ENCODE peak calls at places on chromosomes 6 and 20, in four cellular contexts. One of them, this sample, is unnamed.

GRCh38 chr6:54467384-54467783 is 159.1 kb downstream of the TINAG start:
- DNase-seq in A673: no peak
- DNase-seq in ovary: no peak
- DNase-seq in iPS DF 6.9: no peak
- DNase-seq in this sample: no peak

GRCh38 chr6:159074120-159074684 is 29.4 kb upstream of the TAGAP start:
- DNase-seq in A673: peak; percentile 44
- DNase-seq in iPS DF 6.9: no peak
- DNase-seq in ovary: no peak
- DNase-seq in this sample: no peak

GRCh38 chr6:144528605-144529425 is 243.7 kb downstream of the UTRN start:
- DNase-seq in iPS DF 6.9: no peak
- DNase-seq in ovary: no peak
- DNase-seq in A673: peak; percentile 35
- DNase-seq in this sample: no peak

GRCh38 chr20:371755-372542 is 8.6 kb upstream of the TRIB3 start:
- DNase-seq in iPS DF 6.9: no peak
- DNase-seq in ovary: no peak
- DNase-seq in A673: peak; percentile 85
- DNase-seq in this sample: peak; percentile 72

GRCh38 chr6:133352046-133352445 is 110.9 kb downstream of the EYA4 start:
- DNase-seq in A673: no peak
- DNase-seq in iPS DF 6.9: no peak
- DNase-seq in ovary: no peak
- DNase-seq in this sample: no peak

GRCh38 chr6:70133246-70133645 is 169.6 kb downstream of the COL9A1 start:
- DNase-seq in ovary: no peak
- DNase-seq in A673: no peak
- DNase-seq in iPS DF 6.9: no peak
- DNase-seq in this sample: no peak

GRCh38 chr6:127550403-127550802 is 26.6 kb upstream of the C6orf58 start:
- DNase-seq in A673: peak; percentile 37
- DNase-seq in ovary: no peak
- DNase-seq in iPS DF 6.9: no peak
- DNase-seq in this sample: no peak

GRCh38 chr6:3438190-3439167 is 18.4 kb downstream of the SLC22A23 start:
- DNase-seq in ovary: no peak
- DNase-seq in A673: peak; percentile 81
- DNase-seq in iPS DF 6.9: no peak
- DNase-seq in this sample: no peak

GRCh38 chr20:37161830-37162549 is 17.1 kb upstream of the RPN2 start:
- DNase-seq in iPS DF 6.9: no peak
- DNase-seq in A673: no peak
- DNase-seq in ovary: no peak
- DNase-seq in this sample: no peak

GRCh38 chr6:137020771-137021170 is 24.0 kb downstream of the IL20RA start:
- DNase-seq in ovary: no peak
- DNase-seq in A673: no peak
- DNase-seq in iPS DF 6.9: no peak
- DNase-seq in this sample: no peak

GRCh38 chr6:168035098-168035660 is 37.7 kb downstream of the KIF25 start:
- DNase-seq in ovary: peak; percentile 82
- DNase-seq in iPS DF 6.9: no peak
- DNase-seq in A673: peak; percentile 91
- DNase-seq in this sample: peak; percentile 86

GRCh38 chr6:98695076-98695816 is 139.1 kb upstream of the POU3F2 start:
- DNase-seq in iPS DF 6.9: no peak
- DNase-seq in A673: no peak
- DNase-seq in ovary: no peak
- DNase-seq in this sample: no peak

GRCh38 chr20:21191839-21192238 is 66.0 kb downstream of the KIZ start:
- DNase-seq in iPS DF 6.9: peak; percentile 70
- DNase-seq in A673: no peak
- DNase-seq in ovary: peak; percentile 57
- DNase-seq in this sample: no peak

GRCh38 chr6:36603222-36604089 is 9.3 kb downstream of the SRSF3 start:
- DNase-seq in ovary: no peak
- DNase-seq in A673: no peak
- DNase-seq in iPS DF 6.9: no peak
- DNase-seq in this sample: no peak

GRCh38 chr6:36605560-36606391 is 11.6 kb downstream of the SRSF3 start:
- DNase-seq in A673: no peak
- DNase-seq in ovary: no peak
- DNase-seq in iPS DF 6.9: no peak
- DNase-seq in this sample: no peak

GRCh38 chr6:36604090-36605060 is 10.2 kb downstream of the SRSF3 start:
- DNase-seq in A673: no peak
- DNase-seq in ovary: no peak
- DNase-seq in iPS DF 6.9: no peak
- DNase-seq in this sample: no peak

GRCh38 chr6:36607782-36608386 is 13.7 kb downstream of the SRSF3 start:
- DNase-seq in ovary: no peak
- DNase-seq in iPS DF 6.9: no peak
- DNase-seq in A673: no peak
- DNase-seq in this sample: peak; percentile 8

DNA sequence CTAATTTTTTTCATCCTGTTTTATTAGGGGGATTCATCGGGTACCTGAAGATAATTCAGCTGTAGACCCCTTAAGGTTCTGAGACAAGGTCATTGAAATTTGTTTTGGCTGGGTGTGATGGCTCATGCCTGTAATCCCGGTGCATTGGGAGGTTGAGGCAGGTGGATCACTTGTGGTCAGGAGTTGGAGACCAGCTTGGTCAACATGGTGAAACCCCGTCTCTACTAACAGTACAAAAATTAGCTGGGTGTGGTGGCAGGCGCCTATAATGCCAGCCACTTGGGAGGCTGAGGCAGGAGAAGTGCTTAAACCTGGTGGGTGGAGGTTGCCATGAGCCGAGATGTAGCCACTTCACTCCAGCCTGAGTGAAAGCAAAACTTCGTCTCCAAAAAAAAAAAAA is 10.9 kb downstream of the SRSF3 start:
- DNase-seq in A673: no peak
- DNase-seq in iPS DF 6.9: no peak
- DNase-seq in ovary: no peak
- DNase-seq in this sample: no peak
- H3K4me1 ChIP-seq in A673: peaks cover 38% of the 10 kb centered on the region
- H3K4me1 ChIP-seq in iPS DF 6.9: no peaks in the 10 kb centered on the region
- H3K4me1 ChIP-seq in ovary: peaks cover 14% of the 10 kb centered on the region
- H3K4me1 ChIP-seq in this sample: peaks cover 3% of the 10 kb centered on the region

GRCh38 chr20:34012735-34013134 is 19.0 kb downstream of the RALY start:
- DNase-seq in ovary: no peak
- DNase-seq in A673: no peak
- DNase-seq in iPS DF 6.9: no peak
- DNase-seq in this sample: no peak

GRCh38 chr20:34012330-34012729 is 18.6 kb downstream of the RALY start:
- DNase-seq in ovary: no peak
- DNase-seq in iPS DF 6.9: no peak
- DNase-seq in A673: no peak
- DNase-seq in this sample: no peak

GRCh38 chr20:34011275-34011674 is 17.6 kb downstream of the RALY start:
- DNase-seq in A673: no peak
- DNase-seq in iPS DF 6.9: no peak
- DNase-seq in ovary: no peak
- DNase-seq in this sample: no peak

GRCh38 chr20:34008477-34008876 is 14.8 kb downstream of the RALY start:
- DNase-seq in iPS DF 6.9: no peak
- DNase-seq in ovary: no peak
- DNase-seq in A673: no peak
- DNase-seq in this sample: no peak

GRCh38 chr20:34010405-34010895 is 16.7 kb downstream of the RALY start:
- DNase-seq in ovary: no peak
- DNase-seq in A673: no peak
- DNase-seq in iPS DF 6.9: peak; percentile 83
- DNase-seq in this sample: no peak
- H3K4me1 ChIP-seq in ovary: peaks cover 9% of the 10 kb centered on the region
- H3K4me1 ChIP-seq in A673: no peaks in the 10 kb centered on the region
- H3K4me1 ChIP-seq in iPS DF 6.9: peaks cover 4% of the 10 kb centered on the region
- H3K4me1 ChIP-seq in this sample: peaks cover 7% of the 10 kb centered on the region

GRCh38 chr6:154706389-154706788 is 26.8 kb upstream of the SCAF8 start:
- DNase-seq in iPS DF 6.9: no peak
- DNase-seq in ovary: no peak
- DNase-seq in A673: no peak
- DNase-seq in this sample: no peak
- H3K4me1 ChIP-seq in iPS DF 6.9: no peaks in the 10 kb centered on the region
- H3K4me1 ChIP-seq in ovary: peaks cover 2% of the 10 kb centered on the region
- H3K4me1 ChIP-seq in A673: no peaks in the 10 kb centered on the region
- H3K4me1 ChIP-seq in this sample: no peaks in the 10 kb centered on the region

GRCh38 chr6:42118162-42119001 is 24.0 kb downstream of the C6orf132 start:
- DNase-seq in iPS DF 6.9: no peak
- DNase-seq in ovary: no peak
- DNase-seq in A673: no peak
- DNase-seq in this sample: peak; percentile 70
- H3K4me1 ChIP-seq in iPS DF 6.9: no peaks in the 10 kb centered on the region
- H3K4me1 ChIP-seq in ovary: no peaks in the 10 kb centered on the region
- H3K4me1 ChIP-seq in A673: no peaks in the 10 kb centered on the region
- H3K4me1 ChIP-seq in this sample: no peaks in the 10 kb centered on the region

DNA sequence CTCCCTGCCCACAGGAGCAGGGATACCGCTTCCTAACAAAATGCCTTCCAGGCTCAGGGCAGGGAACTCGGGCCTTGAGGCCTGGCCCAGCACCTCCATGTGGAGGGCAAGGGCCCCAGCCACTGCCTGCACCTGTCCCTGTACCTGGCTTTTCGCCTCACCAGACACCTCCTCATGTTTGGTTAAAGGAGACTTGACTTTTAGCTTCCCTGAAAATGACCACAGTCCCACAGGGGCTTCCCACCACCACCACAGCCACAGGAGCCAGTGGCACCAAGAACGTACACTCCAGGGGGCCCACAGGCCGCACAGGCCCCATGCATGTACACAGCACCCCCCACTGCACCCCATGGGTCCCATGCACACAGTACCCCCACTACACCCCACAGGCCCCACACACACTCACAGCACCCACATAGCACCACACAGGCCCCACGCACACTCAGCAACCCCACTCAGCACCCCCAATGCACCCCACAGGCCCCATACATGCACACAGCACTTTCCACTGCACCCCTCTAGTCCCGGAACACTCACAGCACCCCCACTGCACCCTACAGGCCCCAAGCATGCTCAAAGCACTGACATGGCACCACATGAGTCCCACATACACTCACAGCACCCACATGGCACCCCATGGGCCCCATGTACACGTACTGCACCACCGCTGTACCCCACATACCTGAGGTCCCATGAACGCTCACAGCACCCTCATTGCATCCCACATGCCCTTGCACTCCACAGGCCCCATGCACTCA is 86.5 kb downstream of the GINS1 start:
- DNase-seq in iPS DF 6.9: no peak
- DNase-seq in ovary: no peak
- DNase-seq in A673: no peak
- DNase-seq in this sample: no peak
- H3K4me1 ChIP-seq in iPS DF 6.9: peaks cover 7% of the 10 kb centered on the region
- H3K4me1 ChIP-seq in ovary: no peaks in the 10 kb centered on the region
- H3K4me1 ChIP-seq in A673: no peaks in the 10 kb centered on the region
- H3K4me1 ChIP-seq in this sample: no peaks in the 10 kb centered on the region

GRCh38 chr20:49682798-49683197 is 30.9 kb downstream of the B4GALT5 start:
- DNase-seq in A673: no peak
- DNase-seq in ovary: no peak
- DNase-seq in iPS DF 6.9: no peak
- DNase-seq in this sample: no peak
- H3K4me1 ChIP-seq in A673: peaks cover 66% of the 10 kb centered on the region
- H3K4me1 ChIP-seq in ovary: peaks cover 19% of the 10 kb centered on the region
- H3K4me1 ChIP-seq in iPS DF 6.9: peaks cover 2% of the 10 kb centered on the region
- H3K4me1 ChIP-seq in this sample: peaks cover 18% of the 10 kb centered on the region

GRCh38 chr6:12608874-12609273 is 107.7 kb upstream of the PHACTR1 start:
- DNase-seq in ovary: no peak
- DNase-seq in A673: no peak
- DNase-seq in iPS DF 6.9: no peak
- DNase-seq in this sample: no peak
- H3K4me1 ChIP-seq in ovary: peaks cover 1% of the 10 kb centered on the region
- H3K4me1 ChIP-seq in A673: no peaks in the 10 kb centered on the region
- H3K4me1 ChIP-seq in iPS DF 6.9: no peaks in the 10 kb centered on the region
- H3K4me1 ChIP-seq in this sample: no peaks in the 10 kb centered on the region

GRCh38 chr6:25665455-25665854 is 13.4 kb downstream of the SCGN start:
- DNase-seq in iPS DF 6.9: no peak
- DNase-seq in A673: no peak
- DNase-seq in ovary: no peak
- DNase-seq in this sample: no peak
- H3K4me1 ChIP-seq in iPS DF 6.9: no peaks in the 10 kb centered on the region
- H3K4me1 ChIP-seq in A673: no peaks in the 10 kb centered on the region
- H3K4me1 ChIP-seq in ovary: no peaks in the 10 kb centered on the region
- H3K4me1 ChIP-seq in this sample: no peaks in the 10 kb centered on the region

GRCh38 chr6:166619912-166620311 is 7.1 kb downstream of the RPS6KA2 start:
- DNase-seq in ovary: no peak
- DNase-seq in iPS DF 6.9: no peak
- DNase-seq in A673: peak; percentile 19
- DNase-seq in this sample: no peak

GRCh38 chr6:166618866-166619761 is 7.9 kb downstream of the RPS6KA2 start:
- DNase-seq in A673: no peak
- DNase-seq in iPS DF 6.9: no peak
- DNase-seq in ovary: no peak
- DNase-seq in this sample: no peak

GRCh38 chr6:166620478-166621113 is 6.5 kb downstream of the RPS6KA2 start:
- DNase-seq in ovary: no peak
- DNase-seq in iPS DF 6.9: no peak
- DNase-seq in A673: peak; percentile 15
- DNase-seq in this sample: no peak

GRCh38 chr6:166623318-166623717 is 3.7 kb downstream of the RPS6KA2 start:
- DNase-seq in ovary: no peak
- DNase-seq in iPS DF 6.9: no peak
- DNase-seq in A673: no peak
- DNase-seq in this sample: no peak

GRCh38 chr6:166621114-166621540 is 5.9 kb downstream of the RPS6KA2 start:
- DNase-seq in ovary: no peak
- DNase-seq in A673: no peak
- DNase-seq in iPS DF 6.9: no peak
- DNase-seq in this sample: no peak
- H3K4me1 ChIP-seq in ovary: peaks cover 30% of the 10 kb centered on the region
- H3K4me1 ChIP-seq in A673: peaks cover 33% of the 10 kb centered on the region
- H3K4me1 ChIP-seq in iPS DF 6.9: peaks cover 8% of the 10 kb centered on the region
- H3K4me1 ChIP-seq in this sample: peaks cover 4% of the 10 kb centered on the region

GRCh38 chr6:36200998-36201596 is 4.6 kb downstream of the BRPF3 start:
- DNase-seq in iPS DF 6.9: no peak
- DNase-seq in A673: no peak
- DNase-seq in ovary: no peak
- DNase-seq in this sample: no peak
- H3K4me1 ChIP-seq in iPS DF 6.9: no peaks in the 10 kb centered on the region
- H3K4me1 ChIP-seq in A673: no peaks in the 10 kb centered on the region
- H3K4me1 ChIP-seq in ovary: peaks cover 16% of the 10 kb centered on the region
- H3K4me1 ChIP-seq in this sample: no peaks in the 10 kb centered on the region